ENCODE peak calls at places on chromosomes 2 and 18, in eight cellular contexts. L is uterus, F is DMS153, I is NCI-H2081 treated with DMSO at 0.1 percent for 48 hours, O is A172, B is EL, U is aorta, Q is choroid plexus epithelial cell. X is an unnamed sample.

GRCh38 chr18:58041633-58042032 is 2.4 kb upstream of the NEDD4L start:
- DNase-seq in L (no peak), F (peak), I (no peak), O (no peak), B (no peak), U (no peak), Q (no peak), X (peak)

GRCh38 chr2:23745068-23745725 is 181.7 kb downstream of the ATAD2B start:
- DNase-seq in L (no peak), F (no peak), I (no peak), O (no peak), B (no peak), U (no peak), Q (no peak), X (no peak)

GRCh38 chr2:145909175-145909574 is 1389.3 kb upstream of the ZEB2 start:
- DNase-seq in L (no peak), F (no peak), I (no peak), O (no peak), B (no peak), U (no peak), Q (peak), X (no peak)

GRCh38 chr18:36441872-36442271 is 144.4 kb downstream of the FHOD3 start:
- DNase-seq in L (no peak), F (no peak), I (no peak), O (peak), B (peak), U (no peak), Q (peak), X (no peak)

GRCh38 chr2:219142329-219142728 is 18.3 kb downstream of the NHEJ1 start:
- DNase-seq in L (no peak), F (no peak), I (no peak), O (peak), B (peak), U (peak), Q (peak), X (no peak)

GRCh38 chr2:239193925-239194687 is 206.7 kb downstream of the HDAC4 start:
- DNase-seq in L (peak), F (no peak), I (no peak), O (no peak), B (no peak), U (peak), Q (peak), X (no peak)

GRCh38 chr2:12929806-12930205 is 213.1 kb downstream of the TRIB2 start:
- DNase-seq in L (no peak), F (no peak), I (no peak), O (no peak), B (no peak), U (no peak), Q (no peak), X (no peak)

GRCh38 chr2:67825476-67825875 is 237.3 kb downstream of the C1D start:
- DNase-seq in L (no peak), F (no peak), I (no peak), O (peak), B (peak), U (no peak), Q (peak), X (peak)

GRCh38 chr18:79877163-79878091 is 74.0 kb downstream of the SLC66A2 start:
- DNase-seq in L (no peak), F (peak), I (no peak), O (no peak), B (no peak), U (peak), Q (no peak), X (no peak)

GRCh38 chr2:235216901-235217300 is 265.1 kb downstream of the SH3BP4 start:
- DNase-seq in L (no peak), F (no peak), I (no peak), O (no peak), B (peak), U (no peak), Q (peak), X (peak)

GRCh38 chr2:37377187-37377532 is 32.7 kb downstream of the QPCT start:
- DNase-seq in L (no peak), F (no peak), I (no peak), O (peak), B (peak), U (no peak), Q (no peak), X (peak)

GRCh38 chr2:71067567-71068217 is 756 bp upstream of the NAGK start:
- DNase-seq in L (no peak), F (no peak), I (no peak), O (no peak), B (no peak), U (no peak), Q (no peak), X (no peak)

GRCh38 chr2:16578081-16578480 is 87.6 kb downstream of the CYRIA start:
- DNase-seq in L (no peak), F (no peak), I (no peak), O (no peak), B (no peak), U (no peak), Q (peak), X (no peak)

GRCh38 chr2:62221141-62221540 is 25.2 kb downstream of the B3GNT2 start:
- DNase-seq in L (no peak), F (no peak), I (no peak), O (no peak), B (peak), U (no peak), Q (peak), X (no peak)

GRCh38 chr2:47403829-47404228 is 873 bp downstream of the MSH2 start:
- DNase-seq in L (no peak), F (no peak), I (no peak), O (peak), B (peak), U (no peak), Q (no peak), X (no peak)

GRCh38 chr2:44941551-44942234 is at the start of gene SIX3:
- DNase-seq in L (no peak), F (peak), I (no peak), O (no peak), B (peak), U (no peak), Q (no peak), X (peak)

GRCh38 chr2:82234283-82234682 is 1929.7 kb upstream of the LRRTM1 start:
- DNase-seq in L (no peak), F (no peak), I (no peak), O (peak), B (no peak), U (no peak), Q (no peak), X (peak)

GRCh38 chr18:8816805-8817204 is 111.4 kb downstream of the MTCL1 start:
- DNase-seq in L (no peak), F (no peak), I (no peak), O (no peak), B (peak), U (no peak), Q (peak), X (no peak)

GRCh38 chr2:233142355-233142897 is 82.3 kb downstream of the INPP5D start:
- DNase-seq in L (no peak), F (no peak), I (no peak), O (no peak), B (no peak), U (no peak), Q (no peak), X (peak)

GRCh38 chr2:70461414-70461813 is 92.2 kb downstream of the TGFA start:
- DNase-seq in L (no peak), F (no peak), I (no peak), O (no peak), B (no peak), U (no peak), Q (no peak), X (no peak)

GRCh38 chr18:12033643-12034025 is 52.3 kb downstream of the IMPA2 start:
- DNase-seq in L (no peak), F (no peak), I (no peak), O (no peak), B (no peak), U (no peak), Q (no peak), X (no peak)

GRCh38 chr2:152762202-152762601 is 43.8 kb downstream of the ARL6IP6 start:
- DNase-seq in L (no peak), F (no peak), I (no peak), O (no peak), B (peak), U (no peak), Q (peak), X (no peak)

GRCh38 chr2:112155331-112156151 is 17.4 kb downstream of the FBLN7 start:
- DNase-seq in L (no peak), F (no peak), I (no peak), O (no peak), B (no peak), U (no peak), Q (no peak), X (peak)

GRCh38 chr2:237556773-237557632 is 9.4 kb upstream of the PRLH start:
- DNase-seq in L (no peak), F (no peak), I (no peak), O (no peak), B (no peak), U (peak), Q (no peak), X (no peak)